ENCODE peak calls at places on chromosome 1, in four cellular contexts. I, X, Y and J are unnamed samples.

GRCh38 chr1:220708929-220709801 is 19.0 kb downstream of the C1orf115 start:
- DNase-seq in Y (no peak), I (no peak), X (no peak), J (no peak)

GRCh38 chr1:21318714-21319159 is 28.5 kb upstream of the ECE1 start:
- DNase-seq in Y (no peak), X (no peak), I (no peak), J (no peak)

GRCh38 chr1:206503591-206504362 is 3.6 kb upstream of the RASSF5 start:
- DNase-seq in X (peak), Y (no peak), I (peak), J (peak)

GRCh38 chr1:178870944-178871343 is at the start of gene ANGPTL1:
- DNase-seq in X (no peak), Y (no peak), I (peak), J (no peak)

GRCh38 chr1:150876111-150876434 is 326 bp downstream of the ARNT start:
- DNase-seq in I (peak), X (peak), Y (no peak), J (no peak)

GRCh38 chr1:172823534-172823933 is 164.6 kb downstream of the FASLG start:
- DNase-seq in Y (no peak), I (no peak), X (no peak), J (no peak)

GRCh38 chr1:180213401-180214177 is 16.5 kb upstream of the LHX4 start:
- DNase-seq in Y (peak), X (peak), I (no peak), J (peak)

GRCh38 chr1:229059671-229060079 is 211.2 kb upstream of the RAB4A start:
- DNase-seq in X (no peak), Y (no peak), I (no peak), J (no peak)

GRCh38 chr1:37478890-37479254 is 4.5 kb downstream of the ZC3H12A start:
- DNase-seq in X (no peak), I (peak), Y (no peak), J (no peak)

GRCh38 chr1:35386290-35386689 is 117.8 kb downstream of the ZMYM4 start:
- DNase-seq in Y (no peak), X (peak), I (no peak), J (no peak)

GRCh38 chr1:248000169-248000568 is 13.3 kb upstream of the OR2L5 start:
- DNase-seq in I (no peak), Y (no peak), X (no peak), J (no peak)

GRCh38 chr1:92599184-92599583 is 112.5 kb upstream of the GFI1 start:
- DNase-seq in I (peak), X (peak), Y (no peak), J (no peak)

GRCh38 chr1:43446388-43446740 is 7.4 kb downstream of the HYI start:
- DNase-seq in Y (no peak), X (no peak), I (no peak), J (no peak)

GRCh38 chr1:114345930-114346479 is 165.0 kb downstream of the TRIM33 start:
- DNase-seq in X (no peak), I (no peak), Y (peak), J (no peak)

GRCh38 chr1:28295936-28296335 is 32.9 kb upstream of the MED18 start:
- DNase-seq in I (peak), Y (no peak), X (no peak), J (no peak)

DNA sequence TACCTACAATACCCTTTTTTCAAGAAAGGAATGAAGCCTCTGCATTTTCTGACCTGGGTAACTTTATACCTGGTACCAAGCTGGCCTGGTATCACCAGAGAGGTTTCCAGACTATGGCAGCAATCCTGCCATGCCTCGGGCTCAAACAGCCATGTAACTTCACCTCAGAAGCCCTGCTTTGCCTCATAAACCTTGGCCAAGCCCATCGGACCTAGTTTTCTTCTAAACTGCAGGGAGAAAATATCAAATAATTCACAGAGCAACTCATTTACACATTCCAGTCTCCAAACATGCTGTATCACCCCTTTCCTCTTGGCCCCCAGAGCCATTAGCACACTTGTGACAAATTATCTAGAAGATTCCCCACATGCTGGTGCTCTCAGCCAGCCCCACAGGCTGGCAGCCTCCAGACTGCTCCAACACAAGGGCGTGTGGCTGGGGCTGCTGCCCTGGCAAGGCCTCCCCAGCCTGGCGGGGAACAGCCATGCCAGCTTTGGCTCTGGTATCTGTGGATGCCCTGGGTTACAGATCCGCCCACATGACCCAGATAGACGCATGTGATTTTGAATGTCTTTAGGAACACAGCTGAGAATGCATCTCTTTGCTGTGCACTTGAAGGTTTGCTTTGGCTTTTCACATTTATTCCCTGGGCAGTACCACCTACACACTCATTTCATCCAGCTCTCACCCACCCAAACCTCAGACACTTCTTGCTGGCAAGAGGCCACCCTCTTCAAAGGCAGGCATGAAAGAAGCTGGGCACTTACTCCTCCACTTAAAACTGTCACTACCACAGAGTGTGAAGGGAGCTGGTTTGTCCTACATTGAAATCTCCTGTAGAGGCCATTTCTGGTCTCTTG is 70.0 kb upstream of the BCAR3 start:
- DNase-seq in X (no peak), Y (no peak), I (no peak), J (no peak)
- TF ChIP-seq CBFB in X (no peak), Y (no peak), I (no peak), J (no peak)

DNA sequence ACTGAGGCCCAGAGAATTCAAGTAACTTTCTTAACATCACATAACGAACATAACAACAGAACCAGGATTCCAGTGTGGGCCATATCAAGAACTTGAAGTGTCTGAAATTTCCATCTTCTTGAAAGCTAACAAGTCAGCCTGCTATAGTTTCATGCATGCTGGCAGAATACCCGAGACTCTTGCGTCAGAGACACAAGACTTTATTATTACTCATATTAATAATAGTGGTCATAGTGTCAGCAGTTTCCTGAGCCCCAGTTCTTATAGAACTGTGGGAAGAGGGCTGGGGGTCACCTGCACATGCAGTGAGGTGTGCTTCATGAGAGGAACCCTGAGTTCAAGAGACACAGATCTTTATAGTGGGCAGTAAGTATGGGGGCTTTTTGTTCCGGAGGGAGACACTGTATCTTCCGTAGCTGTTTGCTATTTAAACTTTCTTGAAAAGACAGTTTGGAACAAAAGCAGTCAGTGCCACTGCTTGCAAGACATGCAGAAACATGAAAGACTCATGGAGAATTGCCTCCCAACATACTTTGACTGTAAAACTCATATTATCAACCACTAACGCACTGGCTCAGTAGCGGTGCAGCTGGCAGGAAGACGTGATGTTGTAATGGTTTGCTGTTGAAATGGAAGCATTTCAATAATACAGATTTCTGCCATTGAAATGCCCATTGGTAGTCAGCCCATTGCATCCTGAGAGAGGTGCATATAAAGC is 339.2 kb downstream of the ADGRL2 start:
- DNase-seq in I (no peak), Y (no peak), X (no peak), J (no peak)
- TF ChIP-seq CBFB in I (no peak), Y (no peak), X (no peak), J (no peak)

GRCh38 chr1:44534771-44535170 is 129.7 kb downstream of the RNF220 start:
- DNase-seq in I (no peak), X (peak), Y (no peak), J (no peak)

GRCh38 chr1:44532567-44532944 is 127.5 kb downstream of the RNF220 start:
- DNase-seq in X (peak), Y (no peak), I (peak), J (no peak)

GRCh38 chr1:44536357-44536756 is 131.3 kb downstream of the RNF220 start:
- DNase-seq in I (no peak), Y (no peak), X (no peak), J (no peak)

GRCh38 chr1:44526295-44527073 is 121.4 kb downstream of the RNF220 start:
- DNase-seq in I (no peak), X (peak), Y (no peak), J (no peak)

GRCh38 chr1:44531785-44532566 is 126.9 kb downstream of the RNF220 start:
- DNase-seq in Y (no peak), X (peak), I (peak), J (peak)
- TF ChIP-seq CBFB in Y (no peak), X (no peak), I (no peak), J (no peak)

GRCh38 chr1:33583567-33583966 is 111.1 kb downstream of the ZSCAN20 start:
- DNase-seq in X (no peak), I (no peak), Y (no peak), J (no peak)

GRCh38 chr1:33586111-33586510 is 113.7 kb downstream of the ZSCAN20 start:
- DNase-seq in I (peak), Y (no peak), X (no peak), J (no peak)

GRCh38 chr1:33588726-33589125 is 116.3 kb downstream of the ZSCAN20 start:
- DNase-seq in Y (no peak), I (no peak), X (no peak), J (no peak)

DNA sequence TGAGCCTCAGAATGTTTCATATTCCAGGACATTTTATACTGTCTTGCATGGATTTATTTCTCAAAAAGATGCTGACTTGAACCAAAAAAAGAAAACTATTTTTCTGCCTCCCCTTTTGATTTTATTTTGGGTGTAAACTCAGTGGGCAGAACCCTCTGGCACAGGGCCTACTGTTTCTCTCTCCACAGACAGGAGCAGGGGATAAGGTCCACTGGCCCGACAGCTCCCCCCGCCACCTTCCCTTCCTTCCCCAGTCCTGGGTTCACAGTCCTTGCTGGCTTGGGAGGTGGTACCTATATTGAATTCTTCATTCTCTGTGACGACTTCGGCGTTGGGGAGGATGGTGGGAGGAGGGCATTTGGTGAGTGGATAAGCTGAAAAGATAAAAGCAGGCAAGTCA is 114.3 kb downstream of the ZSCAN20 start:
- DNase-seq in Y (no peak), X (no peak), I (no peak), J (no peak)
- TF ChIP-seq CBFB in Y (no peak), X (no peak), I (no peak), J (no peak)